ENCODE peak calls at places on chromosomes 5 and 9, in ten cellular contexts. A, Y, X, Q, O, U, P, G, I and L are unnamed samples.

GRCh38 chr9:37289631-37290030 is 132.9 kb upstream of the GRHPR start:
- DNase-seq in G (no peak), O (no peak), I (no peak), P (no peak), U (no peak), X (no peak), Y (no peak), A (no peak), Q (no peak), L (no peak)

GRCh38 chr9:76369583-76369982 is 24.6 kb downstream of the RFK start:
- DNase-seq in G (peak), X (no peak), A (no peak), Y (no peak), P (no peak), Q (no peak), U (no peak), O (no peak), I (no peak), L (peak)

GRCh38 chr5:126015244-126016054 is 407.8 kb upstream of the GRAMD2B start:
- DNase-seq in X (no peak), O (no peak), G (peak), A (no peak), Y (peak), P (no peak), U (peak), I (no peak), Q (no peak), L (peak)

GRCh38 chr9:124855944-124856773 is 2.9 kb downstream of the WDR38 start:
- DNase-seq in Y (peak), A (no peak), G (peak), U (peak), Q (no peak), P (no peak), X (peak), O (no peak), I (peak), L (no peak)

GRCh38 chr9:3502560-3503398 is 23.0 kb downstream of the RFX3 start:
- DNase-seq in G (no peak), Q (no peak), P (no peak), X (no peak), A (no peak), U (peak), Y (no peak), I (no peak), O (no peak), L (peak)

GRCh38 chr9:16335788-16336580 is 534.5 kb downstream of the BNC2 start:
- DNase-seq in Y (peak), X (no peak), A (no peak), P (no peak), I (no peak), U (peak), G (peak), O (no peak), Q (peak), L (peak)

GRCh38 chr5:1793966-1794895 is 5.4 kb downstream of the MRPL36 start:
- DNase-seq in A (no peak), Q (no peak), U (peak), I (no peak), O (no peak), Y (no peak), G (peak), P (no peak), X (no peak), L (peak)

GRCh38 chr9:130890124-130890523 is 6.5 kb downstream of the QRFP start:
- DNase-seq in Q (no peak), X (no peak), U (no peak), P (no peak), A (no peak), I (no peak), O (no peak), Y (no peak), G (no peak), L (no peak)

GRCh38 chr9:78982849-78983248 is 588.9 kb upstream of the TLE4 start:
- DNase-seq in P (no peak), I (no peak), A (no peak), Q (no peak), O (no peak), Y (no peak), X (no peak), U (peak), G (peak), L (peak)

GRCh38 chr9:69325409-69326212 is 596 bp downstream of the ENTREP1 start:
- DNase-seq in U (peak), I (no peak), Y (no peak), X (no peak), Q (peak), P (no peak), G (no peak), A (no peak), O (no peak), L (no peak)

GRCh38 chr5:137696481-137696880 is 39.4 kb downstream of the KLHL3 start:
- DNase-seq in P (no peak), Q (no peak), A (no peak), U (peak), O (no peak), I (no peak), Y (no peak), G (peak), X (no peak), L (peak)

GRCh38 chr5:116445311-116445710 is 129.3 kb downstream of the SEMA6A start:
- DNase-seq in P (no peak), Y (no peak), A (no peak), X (no peak), G (no peak), I (no peak), Q (no peak), U (no peak), O (no peak), L (no peak)

GRCh38 chr5:756865-757345 is 27.6 kb downstream of the ZDHHC11B start:
- DNase-seq in P (no peak), A (no peak), X (no peak), Y (no peak), I (no peak), Q (peak), G (peak), O (no peak), U (peak), L (no peak)

GRCh38 chr5:68287631-68287975 is 72.0 kb downstream of the PIK3R1 start:
- DNase-seq in O (no peak), G (no peak), I (no peak), P (no peak), Q (no peak), X (no peak), U (no peak), A (no peak), Y (no peak), L (no peak)

GRCh38 chr5:157888814-157889532 is 30.0 kb upstream of the CLINT1 start:
- DNase-seq in G (no peak), U (no peak), P (no peak), Y (no peak), A (no peak), X (no peak), O (no peak), Q (no peak), I (no peak), L (no peak)

GRCh38 chr9:95572370-95573151 is 55.8 kb upstream of the PTCH1 start:
- DNase-seq in O (no peak), U (peak), Q (no peak), X (no peak), P (no peak), I (no peak), A (no peak), Y (no peak), G (peak), L (no peak)

GRCh38 chr5:16431482-16431881 is 34.1 kb downstream of the ZNF622 start:
- DNase-seq in P (no peak), A (no peak), G (no peak), X (no peak), I (no peak), U (no peak), Q (no peak), Y (no peak), O (no peak), L (no peak)

GRCh38 chr9:96460877-96461276 is 10.9 kb downstream of the HABP4 start:
- DNase-seq in A (no peak), Y (no peak), X (no peak), O (no peak), U (peak), Q (no peak), P (no peak), I (no peak), G (peak), L (no peak)

GRCh38 chr9:106287108-106287631 is 575.8 kb upstream of the ZNF462 start:
- DNase-seq in Q (no peak), G (peak), O (no peak), I (peak), X (no peak), A (no peak), U (no peak), Y (no peak), P (no peak), L (no peak)

GRCh38 chr9:136808075-136808780 is 480 bp downstream of the RABL6 start:
- DNase-seq in G (no peak), Q (no peak), A (no peak), X (no peak), P (peak), U (peak), O (no peak), Y (no peak), I (peak), L (no peak)

GRCh38 chr9:123933401-123933800 is 3.5 kb upstream of the DENND1A start:
- DNase-seq in Q (no peak), I (no peak), A (no peak), P (no peak), O (no peak), Y (peak), X (no peak), G (peak), U (peak), L (peak)

GRCh38 chr5:14818931-14819790 is 52.4 kb downstream of the ANKH start:
- DNase-seq in O (no peak), Q (no peak), U (peak), A (no peak), X (no peak), Y (no peak), I (no peak), G (no peak), P (no peak), L (peak)

GRCh38 chr5:107869459-107870115 is 198.8 kb upstream of the EFNA5 start:
- DNase-seq in U (peak), X (no peak), G (peak), A (no peak), Q (no peak), O (no peak), Y (peak), P (no peak), I (no peak), L (peak)

GRCh38 chr9:18805386-18805785 is 227.6 kb downstream of the SAXO1 start:
- DNase-seq in O (no peak), P (no peak), Q (no peak), A (no peak), G (no peak), U (no peak), Y (no peak), I (no peak), X (no peak), L (no peak)

GRCh38 chr5:111063709-111064322 is 7.7 kb upstream of the TSLP start:
- DNase-seq in O (no peak), U (no peak), G (peak), Q (no peak), X (no peak), Y (no peak), I (no peak), A (no peak), P (no peak), L (no peak)

GRCh38 chr9:6902423-6902822 is 144.7 kb downstream of the KDM4C start:
- DNase-seq in O (no peak), X (no peak), A (no peak), G (peak), Q (no peak), Y (no peak), I (no peak), U (peak), P (no peak), L (no peak)

GRCh38 chr9:34693560-34693959 is 2.5 kb upstream of the CCL19 start:
- DNase-seq in Q (no peak), P (no peak), Y (no peak), U (no peak), X (no peak), G (no peak), O (no peak), I (no peak), A (no peak), L (no peak)

GRCh38 chr5:135827965-135828792 is 6.3 kb upstream of the SLC25A48 start:
- DNase-seq in P (no peak), G (no peak), U (no peak), X (no peak), I (no peak), A (no peak), Y (no peak), O (no peak), Q (no peak), L (no peak)

GRCh38 chr5:95759634-95760033 is 28.5 kb downstream of the RHOBTB3 start:
- DNase-seq in X (no peak), Q (no peak), I (no peak), P (no peak), O (no peak), U (peak), G (peak), A (no peak), Y (peak), L (peak)

GRCh38 chr5:123874600-123875201 is 362.7 kb downstream of the CSNK1G3 start:
- DNase-seq in I (no peak), O (no peak), Y (no peak), X (no peak), Q (no peak), A (no peak), G (peak), U (peak), P (no peak), L (peak)

GRCh38 chr5:142749321-142749720 is 20.9 kb upstream of the ARHGAP26 start:
- DNase-seq in U (peak), O (no peak), I (no peak), Y (no peak), G (peak), A (no peak), P (no peak), Q (no peak), X (peak), L (peak)

GRCh38 chr9:87336914-87337333 is 160.7 kb upstream of the DAPK1 start:
- DNase-seq in Q (no peak), Y (peak), O (no peak), I (no peak), X (peak), U (peak), G (peak), A (no peak), P (peak), L (peak)

GRCh38 chr9:80492221-80492620 is 920.5 kb downstream of the TLE4 start:
- DNase-seq in A (no peak), Q (no peak), U (no peak), X (no peak), G (peak), P (no peak), O (no peak), Y (peak), I (no peak), L (peak)